ENCODE peak calls at places on chromosomes 11 and 22, in six cellular contexts. F, J, W, C, X and U are unnamed samples.

GRCh38 chr11:83948205-83948604 is 662.0 kb upstream of the CCDC90B start:
- DNase-seq in F (no peak), J (no peak), W (no peak), C (no peak), X (no peak), U (no peak)

GRCh38 chr11:112247198-112247597 is 13.5 kb downstream of the PLET1 start:
- DNase-seq in F (no peak), J (no peak), W (peak; percentile 33), C (no peak), X (no peak), U (no peak)

GRCh38 chr11:134098566-134099184 is 29.8 kb downstream of the JAM3 start:
- DNase-seq in F (peak; percentile 15), J (no peak), W (peak; percentile 84), C (no peak), X (peak; percentile 20), U (no peak)

GRCh38 chr11:7165911-7166310 is 77.1 kb downstream of the RBMXL2 start:
- DNase-seq in F (no peak), J (no peak), W (peak; percentile 2), C (no peak), X (no peak), U (no peak)

GRCh38 chr22:35489225-35489624 is 51.4 kb upstream of the RASD2 start:
- DNase-seq in F (peak; percentile 51), J (no peak), W (no peak), C (no peak), X (no peak), U (no peak)

GRCh38 chr11:119751281-119752060 is 22.5 kb upstream of the NECTIN1 start:
- DNase-seq in F (no peak), J (no peak), W (no peak), C (no peak), X (no peak), U (no peak)

GRCh38 chr11:117828641-117829368 is 4.3 kb upstream of the FXYD2 start:
- DNase-seq in F (peak; percentile 58), J (no peak), W (no peak), C (no peak), X (peak; percentile 53), U (no peak)

GRCh38 chr11:115682101-115682500 is 177.9 kb upstream of the CADM1 start:
- DNase-seq in F (no peak), J (no peak), W (no peak), C (no peak), X (peak; percentile 11), U (no peak)

GRCh38 chr22:42315392-42315756 is 44.9 kb upstream of the TCF20 start:
- DNase-seq in F (no peak), J (no peak), W (no peak), C (no peak), X (no peak), U (no peak)

GRCh38 chr11:130214861-130215530 is 55.4 kb downstream of the ST14 start:
- DNase-seq in F (no peak), J (no peak), W (no peak), C (no peak), X (no peak), U (no peak)

GRCh38 chr11:115548878-115549528 is 44.8 kb upstream of the CADM1 start:
- DNase-seq in F (no peak), J (no peak), W (peak; percentile 47), C (no peak), X (no peak), U (peak; percentile 51)

GRCh38 chr11:114172871-114173444 is 113.4 kb downstream of the ZBTB16 start:
- DNase-seq in F (no peak), J (no peak), W (no peak), C (no peak), X (no peak), U (no peak)

GRCh38 chr11:27292642-27293020 is 70.4 kb downstream of the CCDC34 start:
- DNase-seq in F (no peak), J (no peak), W (no peak), C (no peak), X (no peak), U (no peak)

GRCh38 chr11:35014352-35014751 is 97.9 kb downstream of the PDHX start:
- DNase-seq in F (peak; percentile 67), J (peak; percentile 92), W (no peak), C (peak; percentile 80), X (peak; percentile 71), U (no peak)

GRCh38 chr22:37336474-37337028 is 54.2 kb downstream of the CYTH4 start:
- DNase-seq in F (no peak), J (no peak), W (no peak), C (no peak), X (no peak), U (no peak)

GRCh38 chr11:118841469-118842222 is 42.0 kb upstream of the CXCR5 start:
- DNase-seq in F (no peak), J (no peak), W (no peak), C (no peak), X (no peak), U (no peak)

GRCh38 chr11:117657801-117658200 is 139.2 kb downstream of the DSCAML1 start:
- DNase-seq in F (no peak), J (no peak), W (peak; percentile 27), C (no peak), X (no peak), U (no peak)